ENCODE peak calls at places on chromosomes 7 and 10, in nine cellular contexts. One of them, this sample, is unnamed.

GRCh38 chr7:8638076-8638475 is 204.7 kb downstream of the NXPH1 start:
- DNase-seq in NCI-H460: no peak
- DNase-seq in lung: no peak
- DNase-seq in B cell: no peak
- DNase-seq in neural crest cell: no peak
- DNase-seq in T1000: no peak
- DNase-seq in EL: no peak
- DNase-seq in fibroblast of lung: peak; percentile 7
- DNase-seq in brain microvascular endothelial cell: no peak
- DNase-seq in this sample: no peak

GRCh38 chr10:133050376-133050775 is 37.3 kb upstream of the ADGRA1 start:
- DNase-seq in NCI-H460: no peak
- DNase-seq in lung: no peak
- DNase-seq in B cell: no peak
- DNase-seq in neural crest cell: no peak
- DNase-seq in T1000: no peak
- DNase-seq in EL: no peak
- DNase-seq in fibroblast of lung: no peak
- DNase-seq in brain microvascular endothelial cell: no peak
- DNase-seq in this sample: no peak

GRCh38 chr10:110916554-110917346 is 2.2 kb downstream of the BBIP1 start:
- DNase-seq in NCI-H460: peak; percentile 82
- DNase-seq in lung: no peak
- DNase-seq in B cell: no peak
- DNase-seq in neural crest cell: no peak
- DNase-seq in T1000: no peak
- DNase-seq in EL: peak; percentile 93
- DNase-seq in fibroblast of lung: peak; percentile 92
- DNase-seq in brain microvascular endothelial cell: peak; percentile 92
- DNase-seq in this sample: peak; percentile 92

GRCh38 chr7:30932562-30932961 is 20.9 kb downstream of the AQP1 start:
- DNase-seq in NCI-H460: no peak
- DNase-seq in lung: no peak
- DNase-seq in B cell: no peak
- DNase-seq in neural crest cell: no peak
- DNase-seq in T1000: no peak
- DNase-seq in EL: no peak
- DNase-seq in fibroblast of lung: peak; percentile 8
- DNase-seq in brain microvascular endothelial cell: no peak
- DNase-seq in this sample: no peak

GRCh38 chr7:70354409-70355169 is 756.3 kb downstream of the AUTS2 start:
- DNase-seq in NCI-H460: no peak
- DNase-seq in lung: no peak
- DNase-seq in B cell: peak; percentile 15
- DNase-seq in neural crest cell: no peak
- DNase-seq in T1000: no peak
- DNase-seq in EL: no peak
- DNase-seq in fibroblast of lung: no peak
- DNase-seq in brain microvascular endothelial cell: no peak
- DNase-seq in this sample: no peak

GRCh38 chr7:23570592-23571200 is 26.5 kb upstream of the CCDC126 start:
- DNase-seq in NCI-H460: peak; percentile 76
- DNase-seq in lung: peak; percentile 70
- DNase-seq in B cell: peak; percentile 61
- DNase-seq in neural crest cell: peak; percentile 72
- DNase-seq in T1000: peak; percentile 64
- DNase-seq in EL: peak; percentile 79
- DNase-seq in fibroblast of lung: peak; percentile 61
- DNase-seq in brain microvascular endothelial cell: peak; percentile 62
- DNase-seq in this sample: peak; percentile 68

GRCh38 chr7:83119496-83119895 is 43.2 kb downstream of the PCLO start:
- DNase-seq in NCI-H460: no peak
- DNase-seq in lung: no peak
- DNase-seq in B cell: no peak
- DNase-seq in neural crest cell: no peak
- DNase-seq in T1000: no peak
- DNase-seq in EL: no peak
- DNase-seq in fibroblast of lung: peak; percentile 54
- DNase-seq in brain microvascular endothelial cell: no peak
- DNase-seq in this sample: no peak

GRCh38 chr10:27252267-27253000 is 11.8 kb upstream of the ACBD5 start:
- DNase-seq in NCI-H460: no peak
- DNase-seq in lung: peak; percentile 78
- DNase-seq in B cell: peak; percentile 96
- DNase-seq in neural crest cell: no peak
- DNase-seq in T1000: no peak
- DNase-seq in EL: peak; percentile 48
- DNase-seq in fibroblast of lung: peak; percentile 51
- DNase-seq in brain microvascular endothelial cell: peak; percentile 39
- DNase-seq in this sample: no peak

GRCh38 chr10:88065384-88066049 is 202.1 kb downstream of the PTEN start:
- DNase-seq in NCI-H460: no peak
- DNase-seq in lung: no peak
- DNase-seq in B cell: no peak
- DNase-seq in neural crest cell: no peak
- DNase-seq in T1000: no peak
- DNase-seq in EL: no peak
- DNase-seq in fibroblast of lung: peak; percentile 50
- DNase-seq in brain microvascular endothelial cell: peak; percentile 12
- DNase-seq in this sample: no peak

GRCh38 chr10:8811201-8811600 is 756.7 kb downstream of the GATA3 start:
- DNase-seq in NCI-H460: no peak
- DNase-seq in lung: no peak
- DNase-seq in B cell: no peak
- DNase-seq in neural crest cell: no peak
- DNase-seq in T1000: no peak
- DNase-seq in EL: no peak
- DNase-seq in fibroblast of lung: peak; percentile 3
- DNase-seq in brain microvascular endothelial cell: no peak
- DNase-seq in this sample: no peak

GRCh38 chr10:131907679-131908078 is 6.9 kb downstream of the PPP2R2D start:
- DNase-seq in NCI-H460: no peak
- DNase-seq in lung: no peak
- DNase-seq in B cell: no peak
- DNase-seq in neural crest cell: no peak
- DNase-seq in T1000: no peak
- DNase-seq in EL: no peak
- DNase-seq in fibroblast of lung: no peak
- DNase-seq in brain microvascular endothelial cell: no peak
- DNase-seq in this sample: no peak